ENCODE peak calls at places on chromosomes 2 and 18, in five cellular contexts. J is chondrocyte, W is fibroblast of lung, V is HFFc6, S is osteocyte. I is an unnamed sample.

GRCh38 chr2:199019898-199020507 is 437.7 kb downstream of the SATB2 start:
- DNase-seq in J (no peak), S (no peak), W (peak), V (peak), I (peak)

GRCh38 chr18:6660334-6660733 is 69.2 kb upstream of the ARHGAP28 start:
- DNase-seq in V (no peak), W (peak), J (no peak), S (no peak), I (no peak)

GRCh38 chr2:70926042-70926441 is 9.7 kb upstream of the ATP6V1B1 start:
- DNase-seq in J (peak), S (peak), W (no peak), V (no peak), I (no peak)

GRCh38 chr18:48832961-48833700 is 117.6 kb downstream of the SMAD7 start:
- DNase-seq in V (peak), J (peak), W (peak), S (peak), I (peak)

GRCh38 chr2:157894694-157895450 is 18.7 kb upstream of the ACVR1 start:
- DNase-seq in W (peak), J (no peak), S (no peak), V (peak), I (peak)

GRCh38 chr2:13481201-13481600 is 764.5 kb downstream of the TRIB2 start:
- DNase-seq in W (peak), V (no peak), J (no peak), S (no peak), I (peak)

GRCh38 chr2:207474871-207475485 is 54.8 kb upstream of the CREB1 start:
- DNase-seq in W (peak), S (no peak), J (no peak), V (peak), I (peak)

GRCh38 chr2:11104794-11105660 is 50.2 kb upstream of the SLC66A3 start:
- DNase-seq in W (no peak), J (no peak), V (no peak), S (peak), I (no peak)

GRCh38 chr2:102056079-102056581 is 64.4 kb downstream of the IL1R2 start:
- DNase-seq in W (no peak), J (no peak), S (peak), V (no peak), I (no peak)

GRCh38 chr2:164430166-164430783 is 191.0 kb downstream of the GRB14 start:
- DNase-seq in V (peak), S (no peak), W (peak), J (no peak), I (peak)

GRCh38 chr2:241300000-241300399 is 15.5 kb downstream of the HDLBP start:
- DNase-seq in J (no peak), V (no peak), S (no peak), W (no peak), I (no peak)

GRCh38 chr18:23938046-23938756 is 76.4 kb upstream of the TTC39C start:
- DNase-seq in S (no peak), V (no peak), W (no peak), J (no peak), I (peak)

GRCh38 chr2:3483227-3483985 is 35.9 kb downstream of the ADI1 start:
- DNase-seq in W (peak), V (no peak), S (no peak), J (peak), I (no peak)

GRCh38 chr2:172938713-172939375 is 136.8 kb upstream of the MAP3K20 start:
- DNase-seq in W (peak), J (no peak), V (no peak), S (no peak), I (no peak)

GRCh38 chr18:39489426-39489825 is 1923.8 kb upstream of the CELF4 start:
- DNase-seq in V (no peak), W (peak), S (no peak), J (no peak), I (no peak)

GRCh38 chr18:63979409-63979908 is 9.6 kb downstream of the SERPINB8 start:
- DNase-seq in V (peak), J (no peak), S (no peak), W (peak), I (peak)

GRCh38 chr2:64837116-64837704 is 152.0 kb upstream of the SLC1A4 start:
- DNase-seq in J (no peak), V (peak), W (peak), S (no peak), I (peak)

GRCh38 chr18:50662177-50662576 is 102.3 kb downstream of the MAPK4 start:
- DNase-seq in V (no peak), J (no peak), W (peak), S (no peak), I (no peak)

GRCh38 chr2:107633580-107634147 is 193.0 kb upstream of the RGPD4 start:
- DNase-seq in S (no peak), V (peak), W (peak), J (no peak), I (peak)

GRCh38 chr2:111185496-111186022 is 64.8 kb downstream of the BCL2L11 start:
- DNase-seq in S (no peak), V (no peak), W (no peak), J (no peak), I (no peak)

GRCh38 chr2:83850071-83850725 is 608.9 kb downstream of the SUCLG1 start:
- DNase-seq in J (no peak), W (no peak), V (no peak), S (no peak), I (peak)

GRCh38 chr2:119691651-119692245 is 12.7 kb downstream of the TMEM177 start:
- DNase-seq in J (no peak), S (no peak), V (no peak), W (no peak), I (no peak)

GRCh38 chr18:43341014-43341413 is 63.7 kb upstream of the SYT4 start:
- DNase-seq in J (no peak), V (no peak), W (no peak), S (no peak), I (no peak)

GRCh38 chr2:130836501-130837174 is at the start of gene ARHGEF4:
- DNase-seq in S (no peak), W (no peak), V (no peak), J (peak), I (peak)

GRCh38 chr2:98846041-98846440 is 90.0 kb downstream of the CRACDL start:
- DNase-seq in J (no peak), W (no peak), S (no peak), V (no peak), I (no peak)

GRCh38 chr2:191247381-191248057 is 2.3 kb downstream of the MYO1B start:
- DNase-seq in J (no peak), W (peak), S (no peak), V (peak), I (peak)

GRCh38 chr18:11512096-11513030 is 97.0 kb upstream of the SLC35G4 start:
- DNase-seq in V (peak), W (peak), S (no peak), J (no peak), I (peak)

GRCh38 chr2:30332791-30333453 is 101.6 kb downstream of the LBH start:
- DNase-seq in J (no peak), S (no peak), W (no peak), V (no peak), I (no peak)

GRCh38 chr2:107553045-107553444 is 273.6 kb upstream of the RGPD4 start:
- DNase-seq in J (no peak), W (no peak), S (no peak), V (no peak), I (no peak)

GRCh38 chr18:45978084-45978483 is 11.0 kb upstream of the EPG5 start:
- DNase-seq in J (no peak), W (no peak), S (no peak), V (no peak), I (no peak)

GRCh38 chr2:100283724-100284501 is 38.4 kb downstream of the LONRF2 start:
- DNase-seq in J (no peak), V (no peak), S (no peak), W (no peak), I (peak)

GRCh38 chr2:31054817-31055216 is 83.4 kb downstream of the GALNT14 start:
- DNase-seq in J (no peak), S (no peak), V (no peak), W (no peak), I (no peak)

GRCh38 chr2:58146707-58147106 is 94.4 kb downstream of the FANCL start:
- DNase-seq in J (no peak), W (no peak), S (no peak), V (peak), I (peak)

GRCh38 chr18:62537042-62537894 is 14.4 kb downstream of the ZCCHC2 start:
- DNase-seq in S (no peak), W (no peak), J (no peak), V (no peak), I (no peak)

GRCh38 chr2:203852760-203853159 is 14.8 kb upstream of the CTLA4 start:
- DNase-seq in W (no peak), S (no peak), J (no peak), V (no peak), I (no peak)

GRCh38 chr2:217805679-217806479 is 196.9 kb downstream of the TNS1 start:
- DNase-seq in W (no peak), S (no peak), J (peak), V (no peak), I (no peak)

GRCh38 chr2:216315817-216316603 is 56.3 kb downstream of the MARCHF4 start:
- DNase-seq in S (no peak), V (peak), W (peak), J (no peak), I (peak)

GRCh38 chr2:157830696-157831570 is 45.2 kb downstream of the ACVR1 start:
- DNase-seq in J (no peak), V (peak), W (peak), S (no peak), I (peak)

I was measured in A172.